ENCODE peak calls at places on chromosomes 6 and 20, in eight cellular contexts. K, O, X, T, I, C, N and E are unnamed samples.

GRCh38 chr6:13432526-13433218 is 54.7 kb downstream of the GFOD1 start:
- DNase-seq in K (no peak), N (peak; percentile 25), X (no peak), I (no peak), T (no peak), C (peak; percentile 34), O (no peak), E (no peak)

GRCh38 chr6:73207221-73207837 is 18.0 kb downstream of the KHDC1L start:
- DNase-seq in K (no peak), O (no peak), T (no peak), N (no peak), I (no peak), C (no peak), X (no peak), E (no peak)

GRCh38 chr6:156256161-156256560 is 521.0 kb upstream of the ARID1B start:
- DNase-seq in T (no peak), K (no peak), I (no peak), O (no peak), X (no peak), N (no peak), C (peak; percentile 18), E (no peak)

GRCh38 chr6:129670634-129671033 is 39.3 kb downstream of the ARHGAP18 start:
- DNase-seq in K (no peak), O (no peak), T (no peak), C (no peak), I (no peak), X (no peak), N (no peak), E (no peak)

GRCh38 chr6:25144919-25145318 is 134.3 kb upstream of the CARMIL1 start:
- DNase-seq in I (no peak), C (no peak), O (no peak), K (no peak), X (no peak), N (no peak), T (no peak), E (no peak)

GRCh38 chr6:167827588-167828324 is 1.0 kb downstream of the AFDN start:
- DNase-seq in O (peak; percentile 42), C (no peak), X (no peak), I (no peak), N (peak; percentile 54), T (peak; percentile 79), K (peak; percentile 40), E (no peak)

GRCh38 chr6:29737707-29738630 is 14.7 kb downstream of the HLA-F start:
- DNase-seq in C (peak; percentile 60), I (peak; percentile 72), X (no peak), T (peak; percentile 86), N (peak; percentile 69), O (peak; percentile 74), K (no peak), E (no peak)

GRCh38 chr6:30113843-30114242 is 953 bp upstream of the TRIM31 start:
- DNase-seq in T (no peak), O (no peak), K (no peak), N (no peak), C (no peak), I (no peak), X (no peak), E (no peak)

GRCh38 chr20:41094656-41095055 is 42.7 kb upstream of the PLCG1 start:
- DNase-seq in K (no peak), X (no peak), O (no peak), T (no peak), C (no peak), N (peak; percentile 28), I (no peak), E (no peak)

GRCh38 chr20:34703573-34704176 is 469 bp upstream of the TP53INP2 start:
- DNase-seq in N (peak; percentile 55), O (no peak), K (peak; percentile 22), C (peak; percentile 36), I (no peak), X (no peak), T (peak; percentile 55), E (no peak)

GRCh38 chr6:79719248-79719975 is 88.3 kb downstream of the SH3BGRL2 start:
- DNase-seq in X (no peak), I (no peak), K (no peak), N (no peak), O (peak; percentile 40), T (no peak), C (no peak), E (no peak)

GRCh38 chr6:152054441-152054840 is 247.0 kb downstream of the ESR1 start:
- DNase-seq in N (no peak), K (no peak), C (no peak), T (no peak), O (peak; percentile 77), X (no peak), I (no peak), E (no peak)

GRCh38 chr6:167647333-167647732 is 179.4 kb upstream of the AFDN start:
- DNase-seq in I (no peak), T (no peak), K (no peak), O (peak; percentile 54), C (no peak), X (no peak), N (no peak), E (no peak)

GRCh38 chr6:1524040-1524480 is 85.7 kb upstream of the FOXC1 start:
- DNase-seq in X (no peak), O (no peak), T (peak; percentile 92), K (no peak), C (no peak), I (peak; percentile 71), N (no peak), E (no peak)

GRCh38 chr6:43856005-43856765 is 86.2 kb downstream of the VEGFA start:
- DNase-seq in N (no peak), I (peak; percentile 25), O (peak; percentile 34), T (peak; percentile 77), C (peak; percentile 88), K (no peak), X (no peak), E (no peak)

GRCh38 chr6:170134077-170135040 is 156.5 kb downstream of the DLL1 start:
- DNase-seq in N (no peak), I (no peak), T (no peak), X (no peak), C (no peak), O (no peak), K (no peak), E (no peak)

GRCh38 chr20:24987244-24987643 is 5.3 kb downstream of the APMAP start:
- DNase-seq in T (no peak), N (no peak), X (no peak), I (peak; percentile 5), C (peak; percentile 58), K (no peak), O (no peak), E (no peak)

GRCh38 chr20:44211177-44212039 is 837 bp upstream of the OSER1 start:
- DNase-seq in O (peak; percentile 18), N (no peak), K (no peak), T (peak; percentile 40), C (peak; percentile 26), I (peak; percentile 18), X (no peak), E (no peak)

GRCh38 chr20:45340236-45340847 is 7.9 kb downstream of the SDC4 start:
- DNase-seq in N (no peak), O (no peak), X (no peak), I (no peak), T (peak; percentile 56), C (no peak), K (no peak), E (no peak)

GRCh38 chr6:151044465-151045441 is 179.3 kb downstream of the MTHFD1L start:
- DNase-seq in K (peak; percentile 23), X (peak; percentile 70), O (peak; percentile 91), N (no peak), T (peak; percentile 87), C (no peak), I (no peak), E (no peak)

GRCh38 chr20:50587291-50587961 is 77.2 kb downstream of the PTPN1 start:
- DNase-seq in K (no peak), O (no peak), N (no peak), C (no peak), I (no peak), T (no peak), X (no peak), E (no peak)

GRCh38 chr6:37688088-37688850 is 9.4 kb downstream of the MDGA1 start:
- DNase-seq in N (peak; percentile 62), O (no peak), X (no peak), T (no peak), I (no peak), C (no peak), K (no peak), E (no peak)

GRCh38 chr6:7727951-7728854 is 2.3 kb downstream of the BMP6 start:
- DNase-seq in C (peak; percentile 11), T (peak; percentile 55), K (no peak), X (no peak), N (no peak), O (no peak), I (no peak), E (no peak)

GRCh38 chr6:21601341-21601740 is 7.8 kb downstream of the SOX4 start:
- DNase-seq in X (no peak), T (peak; percentile 44), K (no peak), I (no peak), C (no peak), N (no peak), O (no peak), E (no peak)

GRCh38 chr6:145075425-145075824 is 659.9 kb downstream of the EPM2A start:
- DNase-seq in X (no peak), K (no peak), I (no peak), O (peak; percentile 13), C (peak; percentile 17), T (no peak), N (peak; percentile 28), E (no peak)

GRCh38 chr20:17562804-17563305 is 7.0 kb upstream of the DSTN start:
- DNase-seq in T (no peak), N (no peak), K (no peak), O (no peak), C (no peak), X (no peak), I (no peak), E (no peak)

GRCh38 chr6:149236584-149236983 is 80.9 kb upstream of the TAB2 start:
- DNase-seq in I (no peak), C (no peak), O (no peak), N (no peak), X (no peak), T (no peak), K (no peak), E (no peak)

GRCh38 chr6:85677243-85677956 is 34.7 kb upstream of the SYNCRIP start:
- DNase-seq in C (peak; percentile 24), I (no peak), O (peak; percentile 27), N (peak; percentile 46), K (no peak), T (no peak), X (no peak), E (no peak)

GRCh38 chr20:44651507-44652373 is at the start of gene ADA:
- DNase-seq in K (peak; percentile 60), N (peak; percentile 55), I (no peak), O (peak; percentile 27), X (no peak), T (peak; percentile 57), C (peak; percentile 73), E (no peak)

GRCh38 chr20:44166477-44166876 is 20.5 kb downstream of the JPH2 start:
- DNase-seq in C (peak; percentile 43), I (no peak), X (no peak), K (peak; percentile 50), T (no peak), N (no peak), O (peak; percentile 63), E (no peak)

GRCh38 chr6:36209606-36210005 is 13.1 kb downstream of the BRPF3 start:
- DNase-seq in I (no peak), X (no peak), K (no peak), C (no peak), T (no peak), N (no peak), O (no peak), E (no peak)

GRCh38 chr6:22451960-22452359 is 117.4 kb upstream of the HDGFL1 start:
- DNase-seq in I (no peak), N (no peak), O (no peak), K (no peak), T (no peak), C (no peak), X (no peak), E (no peak)

GRCh38 chr6:74656442-74656841 is 549.4 kb downstream of the COL12A1 start:
- DNase-seq in C (no peak), I (no peak), O (no peak), N (no peak), K (no peak), T (no peak), X (no peak), E (no peak)

GRCh38 chr6:18585032-18585573 is 198.0 kb downstream of the RNF144B start:
- DNase-seq in N (no peak), I (no peak), K (peak; percentile 30), X (no peak), C (peak; percentile 24), O (peak; percentile 96), T (peak; percentile 24), E (no peak)